ENCODE peak calls at places on chromosomes 2 and 18, in eight cellular contexts. One of them, this sample, is unnamed.

GRCh38 chr2:56889738-56890137 is 705.9 kb downstream of the CCDC85A start:
- DNase-seq in adrenal gland: no peak
- DNase-seq in H1: no peak
- DNase-seq in AG04449: no peak
- DNase-seq in sigmoid colon: no peak
- DNase-seq in AG10803: peak
- DNase-seq in mucosa of descending colon: no peak
- DNase-seq in uterus: no peak
- DNase-seq in this sample: no peak

GRCh38 chr2:184155791-184156190 is 442.5 kb upstream of the ZNF804A start:
- DNase-seq in adrenal gland: no peak
- DNase-seq in H1: no peak
- DNase-seq in AG04449: no peak
- DNase-seq in sigmoid colon: no peak
- DNase-seq in AG10803: no peak
- DNase-seq in mucosa of descending colon: no peak
- DNase-seq in uterus: no peak
- DNase-seq in this sample: peak

GRCh38 chr2:99827296-99827999 is 314.9 kb downstream of the AFF3 start:
- DNase-seq in adrenal gland: no peak
- DNase-seq in H1: no peak
- DNase-seq in AG04449: no peak
- DNase-seq in sigmoid colon: no peak
- DNase-seq in AG10803: no peak
- DNase-seq in mucosa of descending colon: no peak
- DNase-seq in uterus: no peak
- DNase-seq in this sample: no peak

GRCh38 chr2:234679766-234680687 is 183.1 kb upstream of the ARL4C start:
- DNase-seq in adrenal gland: peak
- DNase-seq in H1: peak
- DNase-seq in AG04449: peak
- DNase-seq in sigmoid colon: peak
- DNase-seq in AG10803: peak
- DNase-seq in mucosa of descending colon: peak
- DNase-seq in uterus: peak
- DNase-seq in this sample: peak

GRCh38 chr2:133566967-133567645 is 1.2 kb downstream of the NCKAP5 start:
- DNase-seq in adrenal gland: peak
- DNase-seq in H1: no peak
- DNase-seq in AG04449: no peak
- DNase-seq in sigmoid colon: peak
- DNase-seq in AG10803: peak
- DNase-seq in mucosa of descending colon: peak
- DNase-seq in uterus: peak
- DNase-seq in this sample: peak

GRCh38 chr2:68839260-68839833 is 31.9 kb downstream of the BMP10 start:
- DNase-seq in adrenal gland: no peak
- DNase-seq in H1: peak
- DNase-seq in AG04449: no peak
- DNase-seq in sigmoid colon: no peak
- DNase-seq in AG10803: no peak
- DNase-seq in mucosa of descending colon: no peak
- DNase-seq in uterus: no peak
- DNase-seq in this sample: no peak

GRCh38 chr18:51614033-51614432 is 416.6 kb upstream of the MEX3C start:
- DNase-seq in adrenal gland: peak
- DNase-seq in H1: no peak
- DNase-seq in AG04449: no peak
- DNase-seq in sigmoid colon: no peak
- DNase-seq in AG10803: no peak
- DNase-seq in mucosa of descending colon: no peak
- DNase-seq in uterus: no peak
- DNase-seq in this sample: peak

GRCh38 chr2:228545041-228545440 is 363.6 kb upstream of the SPHKAP start:
- DNase-seq in adrenal gland: no peak
- DNase-seq in H1: no peak
- DNase-seq in AG04449: peak
- DNase-seq in sigmoid colon: no peak
- DNase-seq in AG10803: peak
- DNase-seq in mucosa of descending colon: no peak
- DNase-seq in uterus: no peak
- DNase-seq in this sample: no peak

GRCh38 chr18:10419420-10420103 is 34.9 kb upstream of the APCDD1 start:
- DNase-seq in adrenal gland: no peak
- DNase-seq in H1: no peak
- DNase-seq in AG04449: no peak
- DNase-seq in sigmoid colon: no peak
- DNase-seq in AG10803: peak
- DNase-seq in mucosa of descending colon: no peak
- DNase-seq in uterus: no peak
- DNase-seq in this sample: no peak

DNA sequence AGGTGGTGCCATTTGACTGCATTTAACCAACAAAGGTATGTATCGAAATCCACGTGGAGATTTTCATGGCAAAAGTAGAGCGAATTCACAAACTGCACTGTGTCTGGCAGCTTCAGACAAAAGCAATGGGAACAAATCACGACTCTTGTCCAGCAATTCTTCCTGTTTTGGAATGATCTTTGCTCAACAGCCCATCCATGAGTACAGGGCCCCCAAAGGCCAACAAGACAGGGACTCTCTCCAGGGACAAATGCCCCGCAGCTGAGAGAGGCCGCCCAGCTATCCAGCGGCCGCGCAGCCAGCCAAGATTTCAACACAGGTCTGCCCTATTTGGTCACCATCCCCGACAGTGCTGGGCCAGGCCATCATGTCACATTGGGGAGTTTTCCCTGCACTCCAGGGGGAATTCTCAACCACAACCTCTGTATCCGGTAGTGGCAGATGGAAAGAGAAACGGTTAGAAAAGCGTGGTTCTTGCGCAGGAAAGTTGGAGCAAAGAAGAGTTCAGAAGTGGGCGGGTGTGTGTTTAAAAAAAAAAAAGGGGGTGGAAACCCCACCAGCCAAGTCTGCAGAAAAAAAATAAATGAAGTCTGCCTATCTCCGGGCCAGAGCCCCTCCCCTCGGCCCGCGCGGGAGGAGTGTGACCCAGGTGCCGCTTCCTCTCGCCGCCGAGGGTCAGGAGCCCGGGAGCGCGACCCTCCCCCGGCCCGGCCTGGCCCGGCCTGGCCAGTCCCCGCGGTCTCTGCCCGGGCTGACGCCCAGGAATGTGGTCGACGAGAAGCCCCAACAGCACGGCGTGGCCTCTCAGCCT is at the start of gene GYPC:
- DNase-seq in adrenal gland: peak
- DNase-seq in H1: peak
- DNase-seq in AG04449: peak
- DNase-seq in sigmoid colon: peak
- DNase-seq in AG10803: peak
- DNase-seq in mucosa of descending colon: peak
- DNase-seq in uterus: peak
- DNase-seq in this sample: no peak
- H3K4me3 ChIP-seq in adrenal gland: peak
- H3K4me3 ChIP-seq in H1: peak
- H3K4me3 ChIP-seq in AG04449: peak
- H3K4me3 ChIP-seq in sigmoid colon: peak
- H3K4me3 ChIP-seq in AG10803: peak
- H3K4me3 ChIP-seq in mucosa of descending colon: peak
- H3K4me3 ChIP-seq in uterus: peak
- H3K4me3 ChIP-seq in this sample: peak

DNA sequence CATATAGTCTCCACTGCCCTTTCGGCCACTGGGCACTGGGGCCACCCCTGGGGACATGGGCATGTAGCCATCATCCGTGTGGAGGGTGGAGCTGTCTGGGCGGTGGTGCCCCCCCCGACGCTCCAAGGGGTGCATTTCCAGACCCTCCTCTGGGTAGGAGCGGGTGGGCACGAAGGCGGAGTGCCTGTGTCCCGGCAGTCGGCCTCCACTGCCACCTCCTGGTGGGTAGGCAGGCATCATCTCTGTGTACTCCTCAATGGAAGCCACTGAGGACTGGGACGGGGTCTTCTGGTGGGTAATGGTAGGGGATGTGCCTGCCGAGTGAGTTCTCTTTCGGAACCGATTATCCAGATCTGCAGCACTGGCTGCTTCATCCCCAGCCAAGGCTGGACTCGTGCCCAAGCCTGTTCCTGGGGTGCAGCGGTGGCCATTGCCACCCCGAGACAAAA is 2.8 kb downstream of the IRS1 start:
- DNase-seq in adrenal gland: peak
- DNase-seq in H1: no peak
- DNase-seq in AG04449: no peak
- DNase-seq in sigmoid colon: peak
- DNase-seq in AG10803: peak
- DNase-seq in mucosa of descending colon: peak
- DNase-seq in uterus: peak
- DNase-seq in this sample: no peak
- TF ChIP-seq CTCF in adrenal gland: peak
- TF ChIP-seq CTCF in H1: peak
- TF ChIP-seq CTCF in AG04449: peak
- TF ChIP-seq CTCF in sigmoid colon: peak
- TF ChIP-seq CTCF in AG10803: peak
- TF ChIP-seq CTCF in mucosa of descending colon: no peak
- TF ChIP-seq CTCF in uterus: peak
- TF ChIP-seq CTCF in this sample: peak

GRCh38 chr2:160582481-160583161 is 89.0 kb upstream of the RBMS1 start:
- DNase-seq in adrenal gland: peak
- DNase-seq in H1: no peak
- DNase-seq in AG04449: peak
- DNase-seq in sigmoid colon: no peak
- DNase-seq in AG10803: peak
- DNase-seq in mucosa of descending colon: no peak
- DNase-seq in uterus: peak
- DNase-seq in this sample: peak
- H3K4me3 ChIP-seq in adrenal gland: no peak
- H3K4me3 ChIP-seq in H1: no peak
- H3K4me3 ChIP-seq in AG04449: no peak
- H3K4me3 ChIP-seq in sigmoid colon: no peak
- H3K4me3 ChIP-seq in AG10803: no peak
- H3K4me3 ChIP-seq in mucosa of descending colon: no peak
- H3K4me3 ChIP-seq in uterus: no peak
- H3K4me3 ChIP-seq in this sample: no peak

DNA sequence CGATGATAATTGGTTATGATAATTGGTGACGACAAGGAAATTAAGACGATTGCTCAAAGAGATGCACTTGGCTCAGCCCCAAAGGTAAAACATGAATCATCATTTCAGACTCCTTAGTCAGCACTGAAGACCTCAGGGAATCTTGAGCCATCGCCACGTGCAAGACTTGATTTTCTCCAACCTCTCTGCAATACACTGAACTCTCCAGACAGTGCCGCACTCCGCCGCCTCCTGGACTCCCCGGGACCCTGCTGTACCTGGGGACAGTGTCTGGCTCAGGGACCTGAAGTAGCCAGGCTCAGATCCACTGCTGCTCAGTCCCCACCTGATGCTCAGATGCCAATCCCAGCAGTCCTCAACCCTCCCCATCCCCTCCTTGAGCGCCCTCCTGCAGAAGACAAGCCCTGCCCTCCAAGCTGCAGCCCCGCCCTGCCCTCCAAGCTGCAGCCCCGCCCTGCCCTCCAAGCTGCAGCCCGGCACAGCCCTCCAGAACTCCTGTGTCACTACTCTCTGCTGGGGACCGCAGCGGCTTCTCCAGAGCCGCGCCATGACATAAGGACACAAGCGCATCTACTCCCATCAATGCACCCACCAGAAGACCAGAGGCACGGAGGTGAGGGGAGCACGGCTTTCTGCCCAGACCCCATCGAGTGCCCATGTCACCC is 1.1 kb downstream of the TMEM18 start:
- DNase-seq in adrenal gland: peak
- DNase-seq in H1: peak
- DNase-seq in AG04449: peak
- DNase-seq in sigmoid colon: peak
- DNase-seq in AG10803: peak
- DNase-seq in mucosa of descending colon: no peak
- DNase-seq in uterus: peak
- DNase-seq in this sample: peak
- TF ChIP-seq CTCF in adrenal gland: peak
- TF ChIP-seq CTCF in H1: peak
- TF ChIP-seq CTCF in AG04449: peak
- TF ChIP-seq CTCF in sigmoid colon: peak
- TF ChIP-seq CTCF in AG10803: peak
- TF ChIP-seq CTCF in mucosa of descending colon: no peak
- TF ChIP-seq CTCF in uterus: peak
- TF ChIP-seq CTCF in this sample: peak

GRCh38 chr18:46624127-46624526 is 32.9 kb downstream of the LOXHD1 start:
- DNase-seq in adrenal gland: no peak
- DNase-seq in H1: peak
- DNase-seq in AG04449: no peak
- DNase-seq in sigmoid colon: no peak
- DNase-seq in AG10803: no peak
- DNase-seq in mucosa of descending colon: no peak
- DNase-seq in uterus: no peak
- DNase-seq in this sample: no peak
- H3K4me3 ChIP-seq in adrenal gland: no peak
- H3K4me3 ChIP-seq in H1: no peak
- H3K4me3 ChIP-seq in AG04449: no peak
- H3K4me3 ChIP-seq in sigmoid colon: peak
- H3K4me3 ChIP-seq in AG10803: no peak
- H3K4me3 ChIP-seq in mucosa of descending colon: no peak
- H3K4me3 ChIP-seq in uterus: no peak
- H3K4me3 ChIP-seq in this sample: no peak

GRCh38 chr2:9092383-9093282 is 89.1 kb upstream of the MBOAT2 start:
- DNase-seq in adrenal gland: no peak
- DNase-seq in H1: no peak
- DNase-seq in AG04449: no peak
- DNase-seq in sigmoid colon: no peak
- DNase-seq in AG10803: no peak
- DNase-seq in mucosa of descending colon: no peak
- DNase-seq in uterus: no peak
- DNase-seq in this sample: no peak

GRCh38 chr2:9093324-9093723 is 89.8 kb upstream of the MBOAT2 start:
- DNase-seq in adrenal gland: no peak
- DNase-seq in H1: no peak
- DNase-seq in AG04449: no peak
- DNase-seq in sigmoid colon: no peak
- DNase-seq in AG10803: no peak
- DNase-seq in mucosa of descending colon: no peak
- DNase-seq in uterus: no peak
- DNase-seq in this sample: no peak

GRCh38 chr2:9089831-9090230 is 86.3 kb upstream of the MBOAT2 start:
- DNase-seq in adrenal gland: no peak
- DNase-seq in H1: no peak
- DNase-seq in AG04449: no peak
- DNase-seq in sigmoid colon: no peak
- DNase-seq in AG10803: peak
- DNase-seq in mucosa of descending colon: no peak
- DNase-seq in uterus: no peak
- DNase-seq in this sample: no peak

GRCh38 chr2:9094117-9094516 is 90.6 kb upstream of the MBOAT2 start:
- DNase-seq in adrenal gland: no peak
- DNase-seq in H1: no peak
- DNase-seq in AG04449: no peak
- DNase-seq in sigmoid colon: no peak
- DNase-seq in AG10803: no peak
- DNase-seq in mucosa of descending colon: no peak
- DNase-seq in uterus: no peak
- DNase-seq in this sample: no peak

DNA sequence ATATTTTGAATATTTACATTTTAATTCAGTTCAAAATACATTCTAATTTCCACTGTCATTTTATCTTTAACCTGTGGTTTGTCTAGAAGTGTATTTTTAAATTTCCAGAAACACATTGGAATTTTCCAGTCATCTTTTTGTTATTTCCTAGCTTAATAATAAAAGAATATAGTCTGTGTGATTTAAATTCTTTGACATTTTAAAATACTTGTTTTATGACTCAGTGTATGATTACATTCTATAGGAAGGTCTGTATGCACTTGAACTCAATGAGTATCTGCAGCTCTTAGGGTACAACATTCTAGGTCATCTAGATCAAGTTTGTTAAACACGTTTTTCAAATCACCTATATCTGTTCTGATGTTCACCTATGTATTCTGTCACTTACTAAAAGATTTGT is 88.3 kb upstream of the MBOAT2 start:
- DNase-seq in adrenal gland: no peak
- DNase-seq in H1: no peak
- DNase-seq in AG04449: no peak
- DNase-seq in sigmoid colon: no peak
- DNase-seq in AG10803: no peak
- DNase-seq in mucosa of descending colon: no peak
- DNase-seq in uterus: no peak
- DNase-seq in this sample: no peak
- TF ChIP-seq CTCF in adrenal gland: no peak
- TF ChIP-seq CTCF in H1: no peak
- TF ChIP-seq CTCF in AG04449: no peak
- TF ChIP-seq CTCF in sigmoid colon: no peak
- TF ChIP-seq CTCF in AG10803: no peak
- TF ChIP-seq CTCF in mucosa of descending colon: no peak
- TF ChIP-seq CTCF in uterus: no peak
- TF ChIP-seq CTCF in this sample: no peak

This sample was measured in retinal pigment epithelial cell.